ENCODE peak calls at places on chromosomes 2 and 18, in eight cellular contexts. One of them, this sample, is unnamed.

GRCh38 chr2:157894694-157895450 is 18.7 kb upstream of the ACVR1 start:
- DNase-seq in type B pancreatic cell: no peak
- DNase-seq in astrocyte of the spinal cord: peak
- DNase-seq in right atrium auricular region: no peak
- DNase-seq in foreskin fibroblast: peak
- DNase-seq in uterus: no peak
- DNase-seq in AG04450: peak
- DNase-seq in left ventricle myocardium inferior: no peak
- DNase-seq in this sample: no peak

GRCh38 chr2:207812058-207812857 is 42.6 kb upstream of the FZD5 start:
- DNase-seq in type B pancreatic cell: no peak
- DNase-seq in astrocyte of the spinal cord: no peak
- DNase-seq in right atrium auricular region: no peak
- DNase-seq in foreskin fibroblast: no peak
- DNase-seq in uterus: no peak
- DNase-seq in AG04450: no peak
- DNase-seq in left ventricle myocardium inferior: no peak
- DNase-seq in this sample: no peak

GRCh38 chr18:5107990-5108389 is 89.1 kb downstream of the AKAIN1 start:
- DNase-seq in type B pancreatic cell: no peak
- DNase-seq in astrocyte of the spinal cord: no peak
- DNase-seq in right atrium auricular region: no peak
- DNase-seq in foreskin fibroblast: no peak
- DNase-seq in uterus: no peak
- DNase-seq in AG04450: no peak
- DNase-seq in left ventricle myocardium inferior: no peak
- DNase-seq in this sample: no peak

GRCh38 chr18:70363861-70364260 is 75.0 kb downstream of the SOCS6 start:
- DNase-seq in type B pancreatic cell: no peak
- DNase-seq in astrocyte of the spinal cord: no peak
- DNase-seq in right atrium auricular region: no peak
- DNase-seq in foreskin fibroblast: peak
- DNase-seq in uterus: no peak
- DNase-seq in AG04450: no peak
- DNase-seq in left ventricle myocardium inferior: no peak
- DNase-seq in this sample: no peak

GRCh38 chr18:22434973-22435608 is 17.4 kb upstream of the CTAGE1 start:
- DNase-seq in type B pancreatic cell: no peak
- DNase-seq in astrocyte of the spinal cord: peak
- DNase-seq in right atrium auricular region: no peak
- DNase-seq in foreskin fibroblast: peak
- DNase-seq in uterus: no peak
- DNase-seq in AG04450: peak
- DNase-seq in left ventricle myocardium inferior: no peak
- DNase-seq in this sample: no peak

GRCh38 chr2:158973511-158973956 is 5.1 kb downstream of the TANC1 start:
- DNase-seq in type B pancreatic cell: no peak
- DNase-seq in astrocyte of the spinal cord: peak
- DNase-seq in right atrium auricular region: no peak
- DNase-seq in foreskin fibroblast: no peak
- DNase-seq in uterus: no peak
- DNase-seq in AG04450: no peak
- DNase-seq in left ventricle myocardium inferior: no peak
- DNase-seq in this sample: no peak

GRCh38 chr2:84515788-84516187 is 510 bp upstream of the DNAH6 start:
- DNase-seq in type B pancreatic cell: no peak
- DNase-seq in astrocyte of the spinal cord: no peak
- DNase-seq in right atrium auricular region: no peak
- DNase-seq in foreskin fibroblast: no peak
- DNase-seq in uterus: no peak
- DNase-seq in AG04450: no peak
- DNase-seq in left ventricle myocardium inferior: no peak
- DNase-seq in this sample: no peak

GRCh38 chr2:146317959-146318358 is 1526.9 kb upstream of the ACVR2A start:
- DNase-seq in type B pancreatic cell: no peak
- DNase-seq in astrocyte of the spinal cord: peak
- DNase-seq in right atrium auricular region: no peak
- DNase-seq in foreskin fibroblast: peak
- DNase-seq in uterus: no peak
- DNase-seq in AG04450: peak
- DNase-seq in left ventricle myocardium inferior: no peak
- DNase-seq in this sample: no peak

GRCh38 chr18:48877941-48878340 is 72.8 kb downstream of the SMAD7 start:
- DNase-seq in type B pancreatic cell: no peak
- DNase-seq in astrocyte of the spinal cord: peak
- DNase-seq in right atrium auricular region: no peak
- DNase-seq in foreskin fibroblast: no peak
- DNase-seq in uterus: no peak
- DNase-seq in AG04450: no peak
- DNase-seq in left ventricle myocardium inferior: no peak
- DNase-seq in this sample: no peak

GRCh38 chr2:71467180-71467815 is 13.9 kb downstream of the DYSF start:
- DNase-seq in type B pancreatic cell: no peak
- DNase-seq in astrocyte of the spinal cord: no peak
- DNase-seq in right atrium auricular region: no peak
- DNase-seq in foreskin fibroblast: no peak
- DNase-seq in uterus: no peak
- DNase-seq in AG04450: no peak
- DNase-seq in left ventricle myocardium inferior: no peak
- DNase-seq in this sample: no peak

GRCh38 chr2:134233733-134234135 is 20.1 kb upstream of the MGAT5 start:
- DNase-seq in type B pancreatic cell: no peak
- DNase-seq in astrocyte of the spinal cord: no peak
- DNase-seq in right atrium auricular region: no peak
- DNase-seq in foreskin fibroblast: no peak
- DNase-seq in uterus: no peak
- DNase-seq in AG04450: no peak
- DNase-seq in left ventricle myocardium inferior: no peak
- DNase-seq in this sample: no peak

GRCh38 chr2:73202156-73203054 is at the start of gene NOTO:
- DNase-seq in type B pancreatic cell: no peak
- DNase-seq in astrocyte of the spinal cord: no peak
- DNase-seq in right atrium auricular region: no peak
- DNase-seq in foreskin fibroblast: peak
- DNase-seq in uterus: no peak
- DNase-seq in AG04450: no peak
- DNase-seq in left ventricle myocardium inferior: no peak
- DNase-seq in this sample: no peak

GRCh38 chr2:72694715-72695496 is 130.9 kb downstream of the EXOC6B start:
- DNase-seq in type B pancreatic cell: peak
- DNase-seq in astrocyte of the spinal cord: peak
- DNase-seq in right atrium auricular region: peak
- DNase-seq in foreskin fibroblast: peak
- DNase-seq in uterus: peak
- DNase-seq in AG04450: peak
- DNase-seq in left ventricle myocardium inferior: peak
- DNase-seq in this sample: no peak

GRCh38 chr2:178873912-178874311 is 66.7 kb upstream of the TTN start:
- DNase-seq in type B pancreatic cell: no peak
- DNase-seq in astrocyte of the spinal cord: no peak
- DNase-seq in right atrium auricular region: no peak
- DNase-seq in foreskin fibroblast: no peak
- DNase-seq in uterus: no peak
- DNase-seq in AG04450: no peak
- DNase-seq in left ventricle myocardium inferior: no peak
- DNase-seq in this sample: no peak

GRCh38 chr2:131058905-131059304 is 34.4 kb downstream of the FAM168B start:
- DNase-seq in type B pancreatic cell: no peak
- DNase-seq in astrocyte of the spinal cord: no peak
- DNase-seq in right atrium auricular region: no peak
- DNase-seq in foreskin fibroblast: no peak
- DNase-seq in uterus: no peak
- DNase-seq in AG04450: no peak
- DNase-seq in left ventricle myocardium inferior: no peak
- DNase-seq in this sample: no peak

GRCh38 chr2:189486237-189486770 is 45.0 kb downstream of the WDR75 start:
- DNase-seq in type B pancreatic cell: no peak
- DNase-seq in astrocyte of the spinal cord: no peak
- DNase-seq in right atrium auricular region: no peak
- DNase-seq in foreskin fibroblast: no peak
- DNase-seq in uterus: no peak
- DNase-seq in AG04450: no peak
- DNase-seq in left ventricle myocardium inferior: no peak
- DNase-seq in this sample: no peak

GRCh38 chr18:36580266-36580665 is 248.5 kb downstream of the TPGS2 start:
- DNase-seq in type B pancreatic cell: no peak
- DNase-seq in astrocyte of the spinal cord: peak
- DNase-seq in right atrium auricular region: peak
- DNase-seq in foreskin fibroblast: peak
- DNase-seq in uterus: peak
- DNase-seq in AG04450: no peak
- DNase-seq in left ventricle myocardium inferior: peak
- DNase-seq in this sample: no peak

GRCh38 chr18:11669271-11669947 is 19.7 kb upstream of the GNAL start:
- DNase-seq in type B pancreatic cell: no peak
- DNase-seq in astrocyte of the spinal cord: no peak
- DNase-seq in right atrium auricular region: no peak
- DNase-seq in foreskin fibroblast: no peak
- DNase-seq in uterus: no peak
- DNase-seq in AG04450: no peak
- DNase-seq in left ventricle myocardium inferior: no peak
- DNase-seq in this sample: peak

GRCh38 chr2:183038341-183039300 is at the start of gene NCKAP1:
- DNase-seq in type B pancreatic cell: peak
- DNase-seq in astrocyte of the spinal cord: peak
- DNase-seq in right atrium auricular region: peak
- DNase-seq in foreskin fibroblast: peak
- DNase-seq in uterus: peak
- DNase-seq in AG04450: peak
- DNase-seq in left ventricle myocardium inferior: peak
- DNase-seq in this sample: peak

GRCh38 chr2:88669371-88670214 is 21.9 kb upstream of the RPIA start:
- DNase-seq in type B pancreatic cell: no peak
- DNase-seq in astrocyte of the spinal cord: peak
- DNase-seq in right atrium auricular region: no peak
- DNase-seq in foreskin fibroblast: peak
- DNase-seq in uterus: no peak
- DNase-seq in AG04450: no peak
- DNase-seq in left ventricle myocardium inferior: no peak
- DNase-seq in this sample: no peak

GRCh38 chr2:12759248-12759647 is 42.5 kb downstream of the TRIB2 start:
- DNase-seq in type B pancreatic cell: no peak
- DNase-seq in astrocyte of the spinal cord: peak
- DNase-seq in right atrium auricular region: no peak
- DNase-seq in foreskin fibroblast: peak
- DNase-seq in uterus: no peak
- DNase-seq in AG04450: peak
- DNase-seq in left ventricle myocardium inferior: no peak
- DNase-seq in this sample: no peak
- TF ChIP-seq CTCF in type B pancreatic cell: no peak
- TF ChIP-seq CTCF in astrocyte of the spinal cord: no peak
- TF ChIP-seq CTCF in right atrium auricular region: no peak
- TF ChIP-seq CTCF in foreskin fibroblast: no peak
- TF ChIP-seq CTCF in uterus: no peak
- TF ChIP-seq CTCF in AG04450: no peak
- TF ChIP-seq CTCF in left ventricle myocardium inferior: no peak
- TF ChIP-seq CTCF in this sample: no peak

GRCh38 chr18:40109251-40110049 is 1845.6 kb upstream of the PIK3C3 start:
- DNase-seq in type B pancreatic cell: no peak
- DNase-seq in astrocyte of the spinal cord: no peak
- DNase-seq in right atrium auricular region: no peak
- DNase-seq in foreskin fibroblast: no peak
- DNase-seq in uterus: no peak
- DNase-seq in AG04450: no peak
- DNase-seq in left ventricle myocardium inferior: no peak
- DNase-seq in this sample: no peak

DNA sequence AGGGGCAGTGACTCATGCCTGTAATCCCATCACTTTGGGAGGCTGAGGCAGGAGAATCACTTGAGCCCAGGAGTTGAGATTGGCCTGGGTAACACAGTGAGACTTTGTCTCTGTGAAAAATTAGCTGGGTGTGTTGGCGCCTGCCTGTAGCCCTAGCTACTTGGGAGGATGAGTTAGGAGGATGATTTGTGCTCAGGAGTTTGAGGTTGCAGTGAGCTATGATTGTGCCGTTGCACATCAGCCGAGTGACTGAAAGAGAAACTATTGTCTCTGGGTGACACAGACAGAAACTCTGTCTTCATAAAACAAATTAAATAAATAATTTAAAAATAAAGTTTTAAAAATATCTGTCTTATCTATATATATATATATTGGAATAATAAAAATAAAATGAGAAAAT is 1844.6 kb upstream of the PIK3C3 start:
- DNase-seq in type B pancreatic cell: no peak
- DNase-seq in astrocyte of the spinal cord: no peak
- DNase-seq in right atrium auricular region: no peak
- DNase-seq in foreskin fibroblast: no peak
- DNase-seq in uterus: no peak
- DNase-seq in AG04450: no peak
- DNase-seq in left ventricle myocardium inferior: no peak
- DNase-seq in this sample: no peak
- TF ChIP-seq CTCF in type B pancreatic cell: no peak
- TF ChIP-seq CTCF in astrocyte of the spinal cord: no peak
- TF ChIP-seq CTCF in right atrium auricular region: no peak
- TF ChIP-seq CTCF in foreskin fibroblast: no peak
- TF ChIP-seq CTCF in uterus: no peak
- TF ChIP-seq CTCF in AG04450: no peak
- TF ChIP-seq CTCF in left ventricle myocardium inferior: no peak
- TF ChIP-seq CTCF in this sample: no peak

GRCh38 chr2:238875161-238875530 is 27.3 kb downstream of the TWIST2 start:
- DNase-seq in type B pancreatic cell: no peak
- DNase-seq in astrocyte of the spinal cord: peak
- DNase-seq in right atrium auricular region: peak
- DNase-seq in foreskin fibroblast: peak
- DNase-seq in uterus: no peak
- DNase-seq in AG04450: no peak
- DNase-seq in left ventricle myocardium inferior: no peak
- DNase-seq in this sample: no peak
- TF ChIP-seq CTCF in type B pancreatic cell: no peak
- TF ChIP-seq CTCF in astrocyte of the spinal cord: peak
- TF ChIP-seq CTCF in right atrium auricular region: peak
- TF ChIP-seq CTCF in foreskin fibroblast: no peak
- TF ChIP-seq CTCF in uterus: no peak
- TF ChIP-seq CTCF in AG04450: no peak
- TF ChIP-seq CTCF in left ventricle myocardium inferior: no peak
- TF ChIP-seq CTCF in this sample: no peak

DNA sequence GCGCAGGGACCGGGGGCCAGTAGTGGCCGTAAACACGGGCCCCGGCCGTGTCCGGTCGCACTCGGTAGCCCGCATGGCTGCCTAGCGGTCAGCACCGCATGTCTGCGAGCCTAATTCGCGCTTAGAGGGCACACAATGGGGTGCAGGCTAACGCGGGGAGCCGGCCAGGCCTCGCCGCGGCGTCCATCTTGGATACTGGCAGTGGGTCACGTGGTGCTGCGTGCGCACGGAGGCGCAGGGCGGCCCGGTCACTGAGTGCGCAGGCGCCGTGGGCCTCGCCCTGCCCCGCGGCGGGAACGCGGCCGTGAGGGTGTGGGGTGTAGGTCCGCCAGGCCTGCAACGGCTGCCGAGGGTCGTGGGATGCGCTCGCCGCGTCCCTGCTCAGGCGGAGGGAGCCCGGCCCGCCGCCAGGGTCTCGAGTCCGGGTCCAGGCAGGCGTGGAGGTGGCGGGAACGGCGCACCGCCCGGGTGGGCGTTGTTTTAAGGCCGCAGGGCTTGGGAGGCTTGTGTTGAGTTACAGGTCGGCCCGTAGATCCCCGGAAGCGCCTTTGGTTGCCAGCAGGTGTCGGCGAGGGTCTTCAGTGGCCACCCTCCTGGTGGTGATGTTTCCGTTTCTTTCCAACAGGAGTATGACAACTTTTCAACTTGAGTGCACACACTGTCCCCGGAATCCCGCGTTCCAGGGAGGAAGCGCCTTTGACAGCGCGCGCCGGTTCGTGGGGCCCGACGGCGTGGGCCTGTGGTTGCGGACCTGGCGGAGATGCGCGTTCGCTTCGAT is 819 bp upstream of the HDAC4 start:
- DNase-seq in type B pancreatic cell: peak
- DNase-seq in astrocyte of the spinal cord: peak
- DNase-seq in right atrium auricular region: peak
- DNase-seq in foreskin fibroblast: peak
- DNase-seq in uterus: peak
- DNase-seq in AG04450: peak
- DNase-seq in left ventricle myocardium inferior: peak
- DNase-seq in this sample: peak
- TF ChIP-seq CTCF in type B pancreatic cell: peak
- TF ChIP-seq CTCF in astrocyte of the spinal cord: no peak
- TF ChIP-seq CTCF in right atrium auricular region: no peak
- TF ChIP-seq CTCF in foreskin fibroblast: no peak
- TF ChIP-seq CTCF in uterus: no peak
- TF ChIP-seq CTCF in AG04450: peak
- TF ChIP-seq CTCF in left ventricle myocardium inferior: peak
- TF ChIP-seq CTCF in this sample: no peak